ENCODE peak calls at places on chromosomes 4 and X, in four cellular contexts. Y is body of pancreas, Q is lung, B is AG10803. U is an unnamed sample.

GRCh38 chrX:125293792-125294780 is 25.6 kb upstream of the TEX13C start:
- DNase-seq in Y (no peak), Q (no peak), B (no peak), U (no peak)

GRCh38 chrX:38061335-38061734 is 55.0 kb downstream of the SYTL5 start:
- DNase-seq in Y (no peak), Q (no peak), B (peak), U (peak)

GRCh38 chr4:111064342-111064993 is 441.6 kb upstream of the PITX2 start:
- DNase-seq in Y (no peak), Q (no peak), B (peak), U (peak)

GRCh38 chr4:110636677-110637407 is 14.0 kb upstream of the PITX2 start:
- DNase-seq in Y (no peak), Q (no peak), B (peak), U (no peak)

GRCh38 chrX:12962041-12962504 is 12.8 kb upstream of the TMSB4X start:
- DNase-seq in Y (no peak), Q (no peak), B (no peak), U (no peak)

GRCh38 chrX:373641-374471 is 12.9 kb downstream of the PPP2R3B start:
- DNase-seq in Y (no peak), Q (no peak), B (peak), U (no peak)

GRCh38 chr4:98232202-98232601 is 29.0 kb upstream of the RAP1GDS1 start:
- DNase-seq in Y (no peak), Q (no peak), B (peak), U (no peak)

GRCh38 chr4:185307136-185307950 is 88.4 kb downstream of the LRP2BP start:
- DNase-seq in Y (peak), Q (no peak), B (no peak), U (no peak)

GRCh38 chrX:138034136-138034535 is 468.2 kb downstream of the ZIC3 start:
- DNase-seq in Y (no peak), Q (no peak), B (no peak), U (no peak)

GRCh38 chr4:38109896-38110295 is 149.7 kb downstream of the PTTG2 start:
- DNase-seq in Y (peak), Q (no peak), B (no peak), U (no peak)

GRCh38 chr4:161554372-161554990 is 609.3 kb downstream of the FSTL5 start:
- DNase-seq in Y (no peak), Q (no peak), B (peak), U (peak)

GRCh38 chrX:130120746-130121504 is 10.6 kb upstream of the ELF4 start:
- DNase-seq in Y (peak), Q (peak), B (peak), U (no peak)

GRCh38 chr4:26192921-26193894 is 127.6 kb upstream of the RBPJ start:
- DNase-seq in Y (no peak), Q (no peak), B (peak), U (no peak)

GRCh38 chr4:11497212-11497806 is 68.6 kb upstream of the HS3ST1 start:
- DNase-seq in Y (no peak), Q (no peak), B (no peak), U (no peak)

GRCh38 chr4:160877087-160877790 is 1286.6 kb downstream of the FSTL5 start:
- DNase-seq in Y (no peak), Q (no peak), B (no peak), U (no peak)

GRCh38 chrX:110038900-110039299 is 36.0 kb downstream of the TMEM164 start:
- DNase-seq in Y (no peak), Q (no peak), B (no peak), U (no peak)

GRCh38 chr4:41507292-41507933 is 30.5 kb upstream of the LIMCH1 start:
- DNase-seq in Y (no peak), Q (no peak), B (peak), U (no peak)

GRCh38 chr4:99413160-99413559 is 22.0 kb downstream of the ADH7 start:
- DNase-seq in Y (no peak), Q (no peak), B (no peak), U (no peak)

GRCh38 chr4:80075995-80076394 is 3.0 kb upstream of the ANTXR2 start:
- DNase-seq in Y (no peak), Q (no peak), B (no peak), U (no peak)
- TF ChIP-seq CTCF in Y (no peak), Q (no peak), B (no peak), U (no peak)

GRCh38 chr4:119028296-119028695 is 107.3 kb upstream of the MYOZ2 start:
- DNase-seq in Y (no peak), Q (no peak), B (peak), U (no peak)
- H3K4me3 ChIP-seq in Y (no peak), Q (no peak), B (peak), U (no peak)

GRCh38 chr4:82213485-82214162 is 160.2 kb downstream of the HNRNPD start:
- DNase-seq in Y (no peak), Q (no peak), B (no peak), U (no peak)

GRCh38 chr4:82216231-82216630 is 157.6 kb downstream of the HNRNPD start:
- DNase-seq in Y (no peak), Q (no peak), B (no peak), U (no peak)

GRCh38 chr4:82215800-82216199 is 158.0 kb downstream of the HNRNPD start:
- DNase-seq in Y (no peak), Q (no peak), B (no peak), U (no peak)

GRCh38 chr4:82219346-82219745 is 154.4 kb downstream of the HNRNPD start:
- DNase-seq in Y (no peak), Q (no peak), B (no peak), U (no peak)

DNA sequence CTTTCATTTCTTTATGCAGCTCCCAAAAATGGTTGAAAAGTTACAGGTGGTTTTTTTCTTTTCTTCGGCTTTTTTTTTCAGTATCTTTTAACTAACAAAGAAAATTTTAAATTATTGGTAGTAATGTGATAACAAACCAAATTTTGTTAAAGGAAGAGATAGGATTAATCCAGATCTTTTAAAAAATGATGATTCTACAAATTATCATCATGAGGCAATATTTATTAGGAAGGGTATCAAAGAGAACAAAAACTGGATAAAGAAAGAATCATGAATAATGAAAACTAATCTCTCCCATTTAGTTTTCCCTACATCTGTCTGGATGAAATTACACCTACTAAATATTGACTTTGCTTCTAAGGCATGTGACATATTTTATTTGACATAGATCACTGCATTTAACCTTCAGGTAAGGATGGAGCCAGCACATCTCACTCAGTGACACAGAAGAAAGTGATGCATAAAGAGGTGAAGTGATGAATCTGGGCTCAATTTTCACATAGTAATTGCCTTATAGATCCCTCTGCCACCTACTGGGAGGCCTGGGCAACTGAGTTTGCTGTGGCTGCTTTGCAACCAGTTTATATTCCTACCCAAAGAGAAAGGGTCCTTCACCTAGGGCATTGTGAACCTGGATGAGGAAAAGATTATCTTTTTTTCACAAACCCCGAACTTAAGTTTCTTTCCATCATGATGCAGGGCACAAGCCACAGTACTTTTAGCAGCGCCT is 155.6 kb downstream of the HNRNPD start:
- DNase-seq in Y (no peak), Q (no peak), B (no peak), U (no peak)
- TF ChIP-seq CTCF in Y (peak), Q (no peak), B (peak), U (peak)

GRCh38 chr4:71932941-71933340 is 98.9 kb upstream of the NPFFR2 start:
- DNase-seq in Y (no peak), Q (no peak), B (peak), U (no peak)
- H3K4me3 ChIP-seq in Y (no peak), Q (no peak), B (no peak), U (no peak)

GRCh38 chr4:165967486-165967885 is 94.4 kb downstream of the TLL1 start:
- DNase-seq in Y (no peak), Q (no peak), B (no peak), U (no peak)
- TF ChIP-seq CTCF in Y (no peak), Q (no peak), B (no peak), U (no peak)

DNA sequence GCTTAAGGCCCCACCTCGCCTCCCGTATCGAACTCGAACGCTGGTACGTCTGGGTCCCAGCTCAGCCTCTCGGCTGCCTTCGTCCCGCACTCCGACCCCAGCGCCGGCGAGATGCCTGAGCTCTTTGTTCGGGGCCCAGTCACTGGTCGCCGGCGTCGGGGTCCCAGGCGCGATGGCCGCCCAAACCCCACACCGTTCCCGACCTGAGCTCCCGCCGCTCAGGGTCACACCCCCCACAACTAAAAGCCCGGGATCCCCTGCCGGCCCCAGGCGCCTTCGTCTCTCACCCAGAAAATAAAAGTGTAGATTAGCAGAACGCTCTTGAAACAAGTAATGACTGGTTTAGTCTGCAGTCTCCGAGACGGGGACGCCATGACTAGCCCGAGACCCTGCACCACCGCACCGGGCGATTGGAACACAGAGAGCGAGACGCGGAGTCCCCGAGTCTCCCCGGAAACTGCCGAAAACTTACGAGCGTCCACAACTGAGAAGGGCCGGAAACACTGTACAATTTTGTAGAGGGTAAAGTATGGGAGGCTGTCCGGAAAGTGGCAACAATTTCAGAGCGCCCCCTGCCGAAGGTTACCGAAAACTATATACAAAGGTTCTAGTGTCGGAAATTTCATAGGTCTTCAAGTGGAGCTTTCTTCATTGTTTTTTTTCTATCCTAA is at the start of gene TSPAN6:
- DNase-seq in Y (peak), Q (peak), B (peak), U (peak)
- H3K4me3 ChIP-seq in Y (peak), Q (peak), B (peak), U (peak)

GRCh38 chrX:97117572-97117971 is 233.9 kb downstream of the RPA4 start:
- DNase-seq in Y (no peak), Q (no peak), B (no peak), U (no peak)
- TF ChIP-seq CTCF in Y (no peak), Q (no peak), B (no peak), U (no peak)

U was measured in astrocyte of the cerebellum.